ENCODE peak calls at places on chromosome 19, in seven cellular contexts. U is heart right ventricle; N is dorsolateral prefrontal cortex; H is activated CD8-positive, alpha-beta T cell treated with anti-CD3 and anti-CD28 coated beads for 36 hours; M is AG10803; Y is GM23338; P is AG04450. E is an unnamed sample.

GRCh38 chr19:49362048-49362925 is at the start of gene TEAD2:
- DNase-seq in U (peak), M (peak), P (no peak), N (no peak), Y (peak), H (peak), E (peak)

GRCh38 chr19:18479964-18480723 is 41.7 kb downstream of the ELL start:
- DNase-seq in H (no peak), U (no peak), Y (no peak), M (peak), N (no peak), P (no peak), E (no peak)

GRCh38 chr19:28710278-28710677 is 502.7 kb downstream of the UQCRFS1 start:
- DNase-seq in P (peak), Y (peak), H (no peak), M (peak), N (no peak), U (no peak), E (no peak)

GRCh38 chr19:42553292-42554045 is 25.2 kb upstream of the CEACAM1 start:
- DNase-seq in U (peak), Y (no peak), H (no peak), P (peak), N (no peak), M (peak), E (no peak)

GRCh38 chr19:52351512-52351911 is 15.5 kb downstream of the ZNF610 start:
- DNase-seq in Y (peak), M (no peak), N (no peak), H (peak), U (no peak), P (no peak), E (no peak)

GRCh38 chr19:32886241-32886640 is 16.7 kb upstream of the SLC7A9 start:
- DNase-seq in P (no peak), H (no peak), Y (no peak), M (no peak), N (no peak), U (no peak), E (no peak)

GRCh38 chr19:13103585-13103923 is 896 bp upstream of the LYL1 start:
- DNase-seq in U (no peak), H (no peak), Y (no peak), M (no peak), N (no peak), P (no peak), E (no peak)

GRCh38 chr19:38706792-38707511 is 37.3 kb downstream of the CAPN12 start:
- DNase-seq in M (no peak), Y (peak), P (no peak), N (no peak), H (no peak), U (no peak), E (no peak)

GRCh38 chr19:4496304-4496703 is 22.0 kb downstream of the PLIN4 start:
- DNase-seq in H (no peak), M (no peak), P (no peak), N (no peak), U (no peak), Y (no peak), E (no peak)

GRCh38 chr19:17220207-17220758 is 5.1 kb downstream of the USE1 start:
- DNase-seq in P (no peak), M (peak), Y (no peak), U (no peak), N (no peak), H (peak), E (no peak)

GRCh38 chr19:13841339-13842293 is 35.3 kb upstream of the NANOS3 start:
- DNase-seq in P (no peak), N (no peak), M (peak), H (no peak), U (no peak), Y (no peak), E (no peak)

DNA sequence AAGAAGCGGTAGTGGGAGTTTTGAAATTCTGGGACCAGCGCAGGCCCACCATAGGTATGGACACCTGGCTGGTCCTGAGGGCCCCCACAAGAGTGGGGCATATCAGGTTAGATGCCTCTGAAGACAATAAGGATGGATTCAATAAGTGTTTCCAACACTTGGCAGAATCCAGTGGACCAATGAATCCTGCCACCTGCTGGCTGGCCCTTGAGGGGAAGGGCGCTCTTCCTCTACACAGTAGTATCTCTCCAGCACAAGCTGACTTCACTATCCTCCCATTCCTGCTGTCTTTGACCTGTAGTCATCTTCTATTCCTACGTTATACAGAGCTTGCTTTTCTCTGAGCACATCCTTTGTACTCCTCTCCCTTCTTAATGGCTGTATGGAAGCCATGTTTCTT is 199.7 kb upstream of the TSHZ3 start:
- DNase-seq in M (peak), N (no peak), H (no peak), Y (peak), P (peak), U (peak), E (no peak)
- TF ChIP-seq CTCF in M (peak), N (peak), H (no peak), Y (peak), P (peak), U (peak), E (no peak)

GRCh38 chr19:48069435-48069834 is 25.6 kb upstream of the CABP5 start:
- DNase-seq in P (no peak), M (no peak), Y (peak), N (no peak), H (no peak), U (no peak), E (no peak)
- TF ChIP-seq CTCF in P (no peak), M (no peak), Y (peak), N (no peak), H (no peak), U (no peak), E (no peak)

GRCh38 chr19:2478324-2478755 is 2.4 kb downstream of the GADD45B start:
- DNase-seq in P (no peak), Y (peak), H (peak), M (peak), U (peak), N (no peak), E (no peak)
- TF ChIP-seq CTCF in P (peak), Y (no peak), H (peak), M (peak), U (no peak), N (no peak), E (no peak)

GRCh38 chr19:1401138-1401888 is at the start of gene GAMT:
- DNase-seq in H (peak), U (peak), M (peak), N (no peak), P (no peak), Y (peak), E (peak)
- TF ChIP-seq CTCF in H (peak), U (peak), M (peak), N (peak), P (peak), Y (no peak), E (peak)

GRCh38 chr19:45405435-45406164 is 731 bp upstream of the PPP1R13L start:
- DNase-seq in U (peak), P (no peak), H (peak), Y (peak), M (peak), N (peak), E (peak)

GRCh38 chr19:45408121-45408520 is 1.7 kb downstream of the POLR1G start:
- DNase-seq in M (no peak), H (no peak), P (no peak), N (no peak), Y (no peak), U (no peak), E (no peak)

GRCh38 chr19:45404557-45405434 is at the start of gene PPP1R13L:
- DNase-seq in M (peak), H (peak), P (no peak), N (no peak), Y (peak), U (peak), E (peak)

GRCh38 chr19:45406957-45407375 is 522 bp downstream of the POLR1G start:
- DNase-seq in M (no peak), H (peak), U (no peak), P (no peak), N (no peak), Y (no peak), E (no peak)

GRCh38 chr19:45406165-45406956 is at the start of gene POLR1G:
- DNase-seq in P (no peak), U (peak), H (peak), Y (peak), M (peak), N (peak), E (peak)
- TF ChIP-seq CTCF in P (no peak), U (no peak), H (no peak), Y (peak), M (no peak), N (no peak), E (no peak)

GRCh38 chr19:30446844-30447243 is 74.7 kb downstream of the ZNF536 start:
- DNase-seq in U (no peak), P (no peak), N (no peak), H (no peak), Y (no peak), M (peak), E (no peak)
- TF ChIP-seq CTCF in U (no peak), P (no peak), N (no peak), H (no peak), Y (no peak), M (no peak), E (no peak)

GRCh38 chr19:40270362-40271089 is 14.6 kb downstream of the AKT2 start:
- DNase-seq in H (no peak), P (no peak), M (no peak), U (no peak), Y (peak), N (peak), E (no peak)
- TF ChIP-seq CTCF in H (no peak), P (no peak), M (no peak), U (no peak), Y (peak), N (peak), E (no peak)

GRCh38 chr19:35612559-35613321 is at the start of gene HAUS5:
- DNase-seq in M (peak), U (peak), N (peak), H (peak), P (peak), Y (peak), E (peak)
- TF ChIP-seq CTCF in M (no peak), U (no peak), N (no peak), H (no peak), P (no peak), Y (no peak), E (no peak)

DNA sequence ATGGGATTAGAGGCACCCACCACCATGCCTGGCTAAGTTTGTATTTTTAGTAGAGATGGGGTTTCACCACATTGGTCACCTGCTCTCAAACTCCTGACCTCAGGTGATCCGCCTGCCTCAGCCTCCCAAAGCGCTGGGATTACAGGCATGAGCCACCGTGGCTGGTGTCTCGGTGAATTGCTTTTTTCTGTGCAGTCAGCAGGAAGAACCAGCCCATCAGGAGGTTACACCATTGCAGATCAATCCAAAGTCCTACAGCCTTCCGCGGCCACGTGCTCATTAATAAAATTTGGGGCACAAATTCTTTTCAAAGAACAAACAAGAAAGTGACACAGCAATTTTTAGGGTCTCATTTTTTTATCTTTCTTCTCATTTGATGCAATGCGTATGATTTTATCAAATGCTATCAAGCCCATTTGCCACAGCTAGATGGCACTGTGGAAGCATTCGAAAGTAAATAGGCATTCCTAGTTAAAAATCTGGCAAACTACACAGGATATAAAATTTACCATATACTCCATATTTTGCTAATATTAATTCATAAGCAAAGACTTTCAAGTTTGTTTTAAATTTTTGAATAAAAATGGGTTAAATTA is 54.4 kb upstream of the ZNF835 start:
- DNase-seq in N (no peak), H (no peak), P (no peak), U (no peak), Y (no peak), M (no peak), E (no peak)
- TF ChIP-seq CTCF in N (peak), H (no peak), P (no peak), U (peak), Y (peak), M (no peak), E (no peak)